ENCODE peak calls at places on chromosome 11, in four cellular contexts. One of them, this sample, is unnamed.

GRCh38 chr11:94131363-94132115 is 2.9 kb downstream of the PANX1 start:
- DNase-seq in HepG2: no peak
- DNase-seq in GM12878: no peak
- DNase-seq in H1: no peak
- DNase-seq in this sample: no peak

GRCh38 chr11:103608566-103608965 is 427.9 kb upstream of the DDI1 start:
- DNase-seq in HepG2: no peak
- DNase-seq in GM12878: no peak
- DNase-seq in H1: no peak
- DNase-seq in this sample: no peak

GRCh38 chr11:107669156-107669740 is 42.6 kb downstream of the SLN start:
- DNase-seq in HepG2: no peak
- DNase-seq in GM12878: no peak
- DNase-seq in H1: no peak
- DNase-seq in this sample: no peak

GRCh38 chr11:123254357-123254756 is 59.3 kb upstream of the CLMP start:
- DNase-seq in HepG2: no peak
- DNase-seq in GM12878: no peak
- DNase-seq in H1: no peak
- DNase-seq in this sample: no peak

GRCh38 chr11:122394326-122394725 is 261.2 kb upstream of the UBASH3B start:
- DNase-seq in HepG2: no peak
- DNase-seq in GM12878: no peak
- DNase-seq in H1: no peak
- DNase-seq in this sample: no peak

GRCh38 chr11:126173257-126173656 is 38.2 kb downstream of the RPUSD4 start:
- DNase-seq in HepG2: no peak
- DNase-seq in GM12878: no peak
- DNase-seq in H1: no peak
- DNase-seq in this sample: no peak

GRCh38 chr11:66311965-66312548 is 4.8 kb downstream of the CD248 start:
- DNase-seq in HepG2: peak
- DNase-seq in GM12878: peak
- DNase-seq in H1: peak
- DNase-seq in this sample: peak

GRCh38 chr11:2975594-2975993 is 16.5 kb downstream of the NAP1L4 start:
- DNase-seq in HepG2: peak
- DNase-seq in GM12878: no peak
- DNase-seq in H1: no peak
- DNase-seq in this sample: no peak

GRCh38 chr11:109804911-109805310 is 288.3 kb upstream of the ZC3H12C start:
- DNase-seq in HepG2: no peak
- DNase-seq in GM12878: no peak
- DNase-seq in H1: no peak
- DNase-seq in this sample: no peak

GRCh38 chr11:70090989-70091388 is 12.9 kb downstream of the ANO1 start:
- DNase-seq in HepG2: no peak
- DNase-seq in GM12878: no peak
- DNase-seq in H1: no peak
- DNase-seq in this sample: no peak

GRCh38 chr11:34706709-34707461 is 86.0 kb downstream of the EHF start:
- DNase-seq in HepG2: no peak
- DNase-seq in GM12878: no peak
- DNase-seq in H1: no peak
- DNase-seq in this sample: no peak

GRCh38 chr11:46001427-46002049 is 79.1 kb downstream of the LARGE2 start:
- DNase-seq in HepG2: no peak
- DNase-seq in GM12878: no peak
- DNase-seq in H1: no peak
- DNase-seq in this sample: peak

GRCh38 chr11:30150425-30150824 is 80.4 kb upstream of the FSHB start:
- DNase-seq in HepG2: no peak
- DNase-seq in GM12878: no peak
- DNase-seq in H1: no peak
- DNase-seq in this sample: no peak

GRCh38 chr11:100777736-100778135 is 90.6 kb downstream of the ARHGAP42 start:
- DNase-seq in HepG2: no peak
- DNase-seq in GM12878: no peak
- DNase-seq in H1: no peak
- DNase-seq in this sample: no peak

GRCh38 chr11:1546536-1547466 is 25.3 kb downstream of the DUSP8 start:
- DNase-seq in HepG2: no peak
- DNase-seq in GM12878: no peak
- DNase-seq in H1: no peak
- DNase-seq in this sample: peak

GRCh38 chr11:55707029-55707428 is 45.0 kb downstream of the OR4C6 start:
- DNase-seq in HepG2: peak
- DNase-seq in GM12878: peak
- DNase-seq in H1: no peak
- DNase-seq in this sample: peak

GRCh38 chr11:92286718-92287117 is 62.1 kb downstream of the FAT3 start:
- DNase-seq in HepG2: no peak
- DNase-seq in GM12878: no peak
- DNase-seq in H1: no peak
- DNase-seq in this sample: no peak

GRCh38 chr11:837189-837989 is 4.6 kb downstream of the CD151 start:
- DNase-seq in HepG2: no peak
- DNase-seq in GM12878: no peak
- DNase-seq in H1: no peak
- DNase-seq in this sample: no peak

GRCh38 chr11:122099345-122100045 is 16.5 kb downstream of the BLID start:
- DNase-seq in HepG2: no peak
- DNase-seq in GM12878: no peak
- DNase-seq in H1: no peak
- DNase-seq in this sample: no peak

GRCh38 chr11:130208241-130209127 is 48.9 kb downstream of the ST14 start:
- DNase-seq in HepG2: no peak
- DNase-seq in GM12878: no peak
- DNase-seq in H1: no peak
- DNase-seq in this sample: no peak

GRCh38 chr11:13277719-13278619 is at the start of gene BMAL1:
- DNase-seq in HepG2: no peak
- DNase-seq in GM12878: no peak
- DNase-seq in H1: no peak
- DNase-seq in this sample: no peak

GRCh38 chr11:96332236-96332761 is 10.7 kb downstream of the MAML2 start:
- DNase-seq in HepG2: peak
- DNase-seq in GM12878: no peak
- DNase-seq in H1: no peak
- DNase-seq in this sample: no peak

GRCh38 chr11:20026629-20027545 is 133.4 kb downstream of the DBX1 start:
- DNase-seq in HepG2: no peak
- DNase-seq in GM12878: no peak
- DNase-seq in H1: peak
- DNase-seq in this sample: peak

GRCh38 chr11:130999086-130999485 is 82.8 kb upstream of the SNX19 start:
- DNase-seq in HepG2: no peak
- DNase-seq in GM12878: no peak
- DNase-seq in H1: no peak
- DNase-seq in this sample: no peak

GRCh38 chr11:124837491-124837856 is 27.8 kb upstream of the ROBO3 start:
- DNase-seq in HepG2: peak
- DNase-seq in GM12878: peak
- DNase-seq in H1: no peak
- DNase-seq in this sample: peak

GRCh38 chr11:32331792-32332191 is 103.5 kb downstream of the WT1 start:
- DNase-seq in HepG2: no peak
- DNase-seq in GM12878: no peak
- DNase-seq in H1: no peak
- DNase-seq in this sample: no peak

GRCh38 chr11:78313181-78313788 is 104.3 kb downstream of the GAB2 start:
- DNase-seq in HepG2: peak
- DNase-seq in GM12878: no peak
- DNase-seq in H1: no peak
- DNase-seq in this sample: no peak

GRCh38 chr11:78315724-78316123 is 101.9 kb downstream of the GAB2 start:
- DNase-seq in HepG2: no peak
- DNase-seq in GM12878: no peak
- DNase-seq in H1: no peak
- DNase-seq in this sample: no peak

GRCh38 chr11:78314753-78315152 is 102.9 kb downstream of the GAB2 start:
- DNase-seq in HepG2: no peak
- DNase-seq in GM12878: no peak
- DNase-seq in H1: no peak
- DNase-seq in this sample: no peak

GRCh38 chr11:78312712-78313111 is 104.9 kb downstream of the GAB2 start:
- DNase-seq in HepG2: no peak
- DNase-seq in GM12878: peak
- DNase-seq in H1: no peak
- DNase-seq in this sample: no peak

DNA sequence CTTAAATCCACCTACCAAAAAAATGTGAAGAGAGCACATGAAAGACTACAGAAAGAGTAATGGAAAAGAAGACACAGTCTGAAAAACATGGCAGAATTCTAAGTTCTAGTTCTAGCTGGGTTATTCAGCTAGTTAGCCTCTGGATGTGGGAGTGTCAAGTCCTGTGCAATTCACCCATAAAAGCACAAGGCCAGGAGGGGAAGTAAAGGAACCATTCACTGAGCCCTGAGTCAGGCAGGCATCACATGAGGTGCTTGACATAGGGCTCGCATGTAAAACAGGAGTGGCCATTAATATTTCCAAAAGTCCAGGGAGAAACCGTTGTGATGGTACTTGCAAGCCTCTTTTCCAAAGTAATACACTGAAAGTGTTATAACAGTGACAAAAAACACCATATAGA is 103.7 kb downstream of the GAB2 start:
- DNase-seq in HepG2: no peak
- DNase-seq in GM12878: no peak
- DNase-seq in H1: no peak
- DNase-seq in this sample: no peak
- TF ChIP-seq SUZ12 in HepG2: no peak
- TF ChIP-seq SUZ12 in GM12878: no peak
- TF ChIP-seq SUZ12 in H1: no peak
- TF ChIP-seq SUZ12 in this sample: no peak

GRCh38 chr11:118885831-118886571 is 2.3 kb downstream of the CXCR5 start:
- DNase-seq in HepG2: no peak
- DNase-seq in GM12878: no peak
- DNase-seq in H1: no peak
- DNase-seq in this sample: no peak
- H3K9ac ChIP-seq in HepG2: no peak
- H3K9ac ChIP-seq in GM12878: no peak
- H3K9ac ChIP-seq in H1: no peak
- H3K9ac ChIP-seq in this sample: no peak

DNA sequence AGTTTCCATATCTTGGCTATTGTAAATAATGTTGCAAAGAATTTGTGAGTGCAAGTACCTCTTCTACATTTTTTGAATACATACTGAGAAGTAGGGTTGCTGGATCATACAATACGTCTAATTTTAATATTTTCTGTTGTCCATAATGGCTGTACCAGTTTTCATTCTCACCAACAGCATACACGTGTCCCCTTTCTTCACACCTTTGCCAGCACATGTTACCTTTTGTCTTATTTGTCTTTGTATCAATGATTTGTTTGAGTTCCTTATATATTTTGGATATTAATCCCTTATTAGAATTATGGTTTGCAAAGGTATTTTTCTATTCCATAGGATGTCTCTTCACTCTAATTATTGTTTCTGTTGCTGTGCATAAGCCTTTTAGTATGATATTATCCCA is 904.3 kb downstream of the METTL15 start:
- DNase-seq in HepG2: no peak
- DNase-seq in GM12878: no peak
- DNase-seq in H1: no peak
- DNase-seq in this sample: no peak
- TF ChIP-seq SUZ12 in HepG2: no peak
- TF ChIP-seq SUZ12 in GM12878: no peak
- TF ChIP-seq SUZ12 in H1: no peak
- TF ChIP-seq SUZ12 in this sample: no peak

GRCh38 chr11:128731041-128731663 is 37.3 kb downstream of the FLI1 start:
- DNase-seq in HepG2: no peak
- DNase-seq in GM12878: no peak
- DNase-seq in H1: no peak
- DNase-seq in this sample: no peak

GRCh38 chr11:128733440-128734115 is 39.7 kb downstream of the FLI1 start:
- DNase-seq in HepG2: no peak
- DNase-seq in GM12878: no peak
- DNase-seq in H1: peak
- DNase-seq in this sample: peak

GRCh38 chr11:128734439-128735224 is 40.8 kb downstream of the FLI1 start:
- DNase-seq in HepG2: no peak
- DNase-seq in GM12878: no peak
- DNase-seq in H1: no peak
- DNase-seq in this sample: no peak

GRCh38 chr11:128735935-128736610 is 42.2 kb downstream of the FLI1 start:
- DNase-seq in HepG2: no peak
- DNase-seq in GM12878: no peak
- DNase-seq in H1: no peak
- DNase-seq in this sample: no peak

GRCh38 chr11:128732471-128733277 is 38.8 kb downstream of the FLI1 start:
- DNase-seq in HepG2: no peak
- DNase-seq in GM12878: peak
- DNase-seq in H1: no peak
- DNase-seq in this sample: no peak
- H3K9ac ChIP-seq in HepG2: no peak
- H3K9ac ChIP-seq in GM12878: peak
- H3K9ac ChIP-seq in H1: no peak
- H3K9ac ChIP-seq in this sample: no peak

GRCh38 chr11:106236295-106236694 is 158.8 kb downstream of the AASDHPPT start:
- DNase-seq in HepG2: no peak
- DNase-seq in GM12878: no peak
- DNase-seq in H1: no peak
- DNase-seq in this sample: no peak
- TF ChIP-seq SUZ12 in HepG2: no peak
- TF ChIP-seq SUZ12 in GM12878: no peak
- TF ChIP-seq SUZ12 in H1: no peak
- TF ChIP-seq SUZ12 in this sample: no peak

This sample was measured in NT2/D1.